ENCODE peak calls at places on chromosome 4, in seven cellular contexts. B, J, I, M, Y, A and C are unnamed samples.
A peak's percentile ranks its signal among the peaks of the same experiment; 100 is the strongest.

GRCh38 chr4:152044341-152044740 is 283.5 kb upstream of the GATB start:
- DNase-seq in M (no peak), I (no peak), J (no peak), B (no peak), Y (no peak), A (no peak), C (peak; percentile 57)

GRCh38 chr4:155802573-155802972 is 43.8 kb downstream of the GUCY1B1 start:
- DNase-seq in M (no peak), Y (no peak), A (no peak), B (no peak), I (no peak), J (no peak), C (peak; percentile 38)

GRCh38 chr4:183394166-183394951 is 50.1 kb upstream of the CDKN2AIP start:
- DNase-seq in A (no peak), I (no peak), Y (no peak), B (no peak), J (no peak), M (no peak), C (no peak)

GRCh38 chr4:149409186-149410056 is 406.2 kb downstream of the IQCM start:
- DNase-seq in M (no peak), A (peak; percentile 86), J (no peak), Y (peak; percentile 60), B (peak; percentile 77), I (no peak), C (peak; percentile 92)

GRCh38 chr4:54586343-54586953 is 71.3 kb upstream of the KIT start:
- DNase-seq in B (no peak), M (no peak), I (no peak), J (no peak), Y (no peak), A (peak; percentile 72), C (peak; percentile 93)

GRCh38 chr4:110514889-110515479 is 39.0 kb downstream of the ENPEP start:
- DNase-seq in I (no peak), J (no peak), B (no peak), A (peak; percentile 54), Y (no peak), M (no peak), C (peak; percentile 51)

GRCh38 chr4:176099314-176099713 is 33.7 kb downstream of the WDR17 start:
- DNase-seq in B (no peak), A (no peak), Y (no peak), J (no peak), M (no peak), I (no peak), C (no peak)

GRCh38 chr4:127856485-127857447 is 23.9 kb upstream of the PLK4 start:
- DNase-seq in A (peak; percentile 85), M (no peak), I (no peak), Y (no peak), B (no peak), J (no peak), C (peak; percentile 93)

GRCh38 chr4:2931765-2932560 is 31.2 kb downstream of the NOP14 start:
- DNase-seq in J (peak; percentile 80), I (peak; percentile 52), B (peak; percentile 93), M (no peak), A (no peak), Y (peak; percentile 74), C (no peak)

GRCh38 chr4:127000846-127001245 is 631.9 kb upstream of the INTU start:
- DNase-seq in A (no peak), Y (no peak), I (no peak), B (no peak), M (no peak), J (no peak), C (no peak)

GRCh38 chr4:19583827-19584569 is 667.7 kb upstream of the SLIT2 start:
- DNase-seq in A (peak; percentile 29), J (no peak), I (no peak), B (no peak), M (no peak), Y (no peak), C (peak; percentile 14)

GRCh38 chr4:2253160-2254084 is 8.5 kb downstream of the MXD4 start:
- DNase-seq in M (no peak), I (peak; percentile 0), A (no peak), Y (peak; percentile 18), B (peak; percentile 57), J (peak; percentile 72), C (no peak)

GRCh38 chr4:140812916-140813315 is 56.7 kb upstream of the TBC1D9 start:
- DNase-seq in A (no peak), M (no peak), I (no peak), B (no peak), J (no peak), Y (no peak), C (no peak)

GRCh38 chr4:37305984-37306383 is 61.4 kb downstream of the NWD2 start:
- DNase-seq in A (no peak), I (no peak), M (no peak), Y (no peak), J (no peak), B (no peak), C (no peak)

GRCh38 chr4:144720491-144720890 is 74.5 kb downstream of the HHIP start:
- DNase-seq in J (no peak), B (no peak), Y (no peak), I (no peak), M (no peak), A (no peak), C (no peak)

GRCh38 chr4:156595041-156595440 is 376.6 kb downstream of the PDGFC start:
- DNase-seq in B (no peak), I (no peak), A (no peak), M (no peak), J (no peak), Y (no peak), C (peak; percentile 20)

GRCh38 chr4:189265515-189265914 is 675.2 kb upstream of the FRG1 start:
- DNase-seq in A (no peak), I (no peak), J (no peak), B (no peak), Y (no peak), M (no peak), C (no peak)

GRCh38 chr4:170931326-170931725 is 841.6 kb upstream of the AADAT start:
- DNase-seq in B (no peak), A (no peak), Y (no peak), I (no peak), J (no peak), M (no peak), C (no peak)

GRCh38 chr4:81447551-81448266 is 24.0 kb downstream of the RASGEF1B start:
- DNase-seq in M (no peak), A (no peak), Y (no peak), J (no peak), B (no peak), I (no peak), C (peak; percentile 63)

GRCh38 chr4:53061467-53061866 is 199.3 kb downstream of the RASL11B start:
- DNase-seq in M (no peak), Y (no peak), A (no peak), I (no peak), J (no peak), B (no peak), C (no peak)

GRCh38 chr4:176579233-176579632 is 213.5 kb downstream of the VEGFC start:
- DNase-seq in B (no peak), Y (no peak), A (no peak), M (no peak), J (no peak), I (no peak), C (peak; percentile 9)

GRCh38 chr4:150743564-150744342 is 161.8 kb downstream of the MAB21L2 start:
- DNase-seq in A (no peak), Y (no peak), B (no peak), J (no peak), M (no peak), I (no peak), C (no peak)

GRCh38 chr4:185892165-185892564 is 80.2 kb upstream of the SORBS2 start:
- DNase-seq in Y (no peak), M (no peak), B (no peak), I (no peak), J (no peak), A (no peak), C (no peak)

GRCh38 chr4:177558995-177559394 is 116.8 kb upstream of the AGA start:
- DNase-seq in A (no peak), B (no peak), M (no peak), J (no peak), Y (no peak), I (no peak), C (no peak)

GRCh38 chr4:183517781-183518180 is 12.9 kb downstream of the ING2 start:
- DNase-seq in Y (no peak), I (no peak), A (no peak), B (no peak), M (no peak), J (no peak), C (no peak)

GRCh38 chr4:132180020-132180427 is 969.1 kb upstream of the PCDH10 start:
- DNase-seq in B (no peak), Y (no peak), J (no peak), M (no peak), I (no peak), A (peak; percentile 83), C (peak; percentile 25)

GRCh38 chr4:152817331-152817730 is 37.6 kb downstream of the ARFIP1 start:
- DNase-seq in Y (no peak), J (no peak), A (no peak), M (no peak), B (no peak), I (no peak), C (no peak)

GRCh38 chr4:168551211-168551610 is 54.4 kb downstream of the PALLD start:
- DNase-seq in B (no peak), M (no peak), A (peak; percentile 85), I (no peak), Y (no peak), J (no peak), C (peak; percentile 86)

GRCh38 chr4:118989098-118990080 is 100.7 kb downstream of the SYNPO2 start:
- DNase-seq in J (no peak), I (no peak), A (peak; percentile 65), Y (no peak), M (no peak), B (no peak), C (peak; percentile 90)

GRCh38 chr4:6795821-6796220 is 13.3 kb downstream of the KIAA0232 start:
- DNase-seq in Y (no peak), J (no peak), I (no peak), B (no peak), M (no peak), A (no peak), C (no peak)

GRCh38 chr4:70670332-70671014 is 4.2 kb upstream of the JCHAIN start:
- DNase-seq in B (no peak), A (peak; percentile 35), I (no peak), J (no peak), M (no peak), Y (no peak), C (peak; percentile 71)